ENCODE peak calls at places on chromosomes 12 and 14, in seven cellular contexts. A is A549; M is right lobe of liver; O is heart right ventricle; H is lower lobe of right lung; T is left ventricle myocardium inferior; U is CD8-positive, alpha-beta T cell. P is an unnamed sample. For H3K4me1, the result is how much of the 10 kb centered on the place peaks cover.

GRCh38 chr14:50225067-50225973 is 6.1 kb downstream of the SOS2 start:
- DNase-seq in A (no peak), M (no peak), O (peak), H (no peak), T (no peak), U (no peak), P (peak)

GRCh38 chr14:56145965-56146364 is 27.8 kb downstream of the PELI2 start:
- DNase-seq in A (peak), M (no peak), O (no peak), H (no peak), T (no peak), U (no peak), P (no peak)

GRCh38 chr12:110371408-110372055 is 32.0 kb downstream of the ANAPC7 start:
- DNase-seq in A (no peak), M (no peak), O (no peak), H (peak), T (no peak), U (no peak), P (no peak)

GRCh38 chr12:119341988-119342387 is 7.5 kb downstream of the CCDC60 start:
- DNase-seq in A (no peak), M (no peak), O (no peak), H (no peak), T (no peak), U (no peak), P (no peak)

GRCh38 chr12:119808441-119808840 is 68.7 kb downstream of the CIT start:
- DNase-seq in A (no peak), M (no peak), O (no peak), H (no peak), T (no peak), U (no peak), P (no peak)

GRCh38 chr14:36284971-36285595 is 35.4 kb downstream of the MBIP start:
- DNase-seq in A (no peak), M (no peak), O (no peak), H (no peak), T (no peak), U (no peak), P (no peak)

GRCh38 chr14:92456215-92457017 is 57.2 kb upstream of the RIN3 start:
- DNase-seq in A (peak), M (no peak), O (peak), H (peak), T (peak), U (no peak), P (peak)

GRCh38 chr12:42474391-42474790 is 115.2 kb downstream of the PRICKLE1 start:
- DNase-seq in A (peak), M (no peak), O (no peak), H (no peak), T (no peak), U (no peak), P (no peak)

GRCh38 chr12:54596526-54596946 is 8.1 kb upstream of the PPP1R1A start:
- DNase-seq in A (peak), M (no peak), O (peak), H (peak), T (peak), U (no peak), P (peak)

GRCh38 chr12:109678732-109679131 is 34.9 kb upstream of the FAM222A start:
- DNase-seq in A (no peak), M (no peak), O (no peak), H (no peak), T (no peak), U (no peak), P (no peak)

GRCh38 chr12:90979936-90980335 is 24.8 kb downstream of the EPYC start:
- DNase-seq in A (no peak), M (no peak), O (peak), H (no peak), T (no peak), U (no peak), P (no peak)

GRCh38 chr12:20364501-20364900 is 3.8 kb upstream of the PDE3A start:
- DNase-seq in A (no peak), M (no peak), O (peak), H (no peak), T (no peak), U (no peak), P (no peak)

GRCh38 chr12:5434647-5434968 is 2.7 kb downstream of the NTF3 start:
- DNase-seq in A (no peak), M (no peak), O (no peak), H (no peak), T (no peak), U (peak), P (no peak)

GRCh38 chr14:93089501-93090269 is 26.0 kb downstream of the ITPK1 start:
- DNase-seq in A (no peak), M (no peak), O (no peak), H (no peak), T (no peak), U (no peak), P (no peak)

GRCh38 chr14:79229383-79229875 is 981.9 kb downstream of the DIO2 start:
- DNase-seq in A (no peak), M (no peak), O (no peak), H (no peak), T (no peak), U (no peak), P (no peak)

GRCh38 chr12:85356596-85357385 is 76.8 kb downstream of the ALX1 start:
- DNase-seq in A (no peak), M (no peak), O (no peak), H (no peak), T (no peak), U (no peak), P (no peak)

GRCh38 chr12:75862692-75863471 is 168.7 kb downstream of the PHLDA1 start:
- DNase-seq in A (peak), M (no peak), O (no peak), H (no peak), T (no peak), U (no peak), P (no peak)

GRCh38 chr12:53048780-53049401 is 974 bp upstream of the TNS2 start:
- DNase-seq in A (peak), M (peak), O (peak), H (no peak), T (peak), U (no peak), P (peak)

GRCh38 chr12:112900298-112901145 is 6.2 kb upstream of the OAS1 start:
- DNase-seq in A (peak), M (no peak), O (no peak), H (no peak), T (no peak), U (no peak), P (peak)

GRCh38 chr12:110079477-110080400 is 31.4 kb upstream of the C12orf76 start:
- DNase-seq in A (peak), M (no peak), O (peak), H (peak), T (peak), U (peak), P (peak)

GRCh38 chr12:78802593-78802992 is 62.0 kb upstream of the SYT1 start:
- DNase-seq in A (peak), M (no peak), O (no peak), H (no peak), T (no peak), U (no peak), P (no peak)

GRCh38 chr14:93027810-93028723 is 87.7 kb downstream of the ITPK1 start:
- DNase-seq in A (no peak), M (no peak), O (no peak), H (no peak), T (no peak), U (no peak), P (no peak)

GRCh38 chr14:58738189-58738836 is 100.6 kb downstream of the DACT1 start:
- DNase-seq in A (peak), M (no peak), O (no peak), H (no peak), T (no peak), U (no peak), P (no peak)

GRCh38 chr12:56216461-56216860 is 5.3 kb downstream of the RNF41 start:
- DNase-seq in A (no peak), M (no peak), O (no peak), H (no peak), T (no peak), U (no peak), P (no peak)

GRCh38 chr12:120121766-120122293 is 5.3 kb upstream of the RAB35 start:
- DNase-seq in A (no peak), M (no peak), O (no peak), H (no peak), T (no peak), U (no peak), P (no peak)

GRCh38 chr12:54765652-54766051 is 88.7 kb upstream of the MUCL1 start:
- DNase-seq in A (no peak), M (no peak), O (no peak), H (no peak), T (no peak), U (no peak), P (no peak)

GRCh38 chr12:3718100-3718499 is 34.8 kb downstream of the CRACR2A start:
- DNase-seq in A (no peak), M (peak), O (no peak), H (peak), T (no peak), U (no peak), P (no peak)

GRCh38 chr12:12180575-12180974 is 86.3 kb downstream of the LRP6 start:
- DNase-seq in A (no peak), M (no peak), O (no peak), H (no peak), T (no peak), U (no peak), P (no peak)

GRCh38 chr12:12178545-12178944 is 88.3 kb downstream of the LRP6 start:
- DNase-seq in A (no peak), M (no peak), O (no peak), H (no peak), T (no peak), U (no peak), P (no peak)

GRCh38 chr12:12181516-12181915 is 85.3 kb downstream of the LRP6 start:
- DNase-seq in A (no peak), M (no peak), O (no peak), H (no peak), T (no peak), U (no peak), P (no peak)

GRCh38 chr12:12182926-12183325 is 83.9 kb downstream of the LRP6 start:
- DNase-seq in A (no peak), M (no peak), O (no peak), H (no peak), T (no peak), U (no peak), P (no peak)

GRCh38 chr12:12180136-12180535 is 86.7 kb downstream of the LRP6 start:
- DNase-seq in A (no peak), M (no peak), O (no peak), H (no peak), T (no peak), U (no peak), P (no peak)
- H3K4me3 ChIP-seq in A (no peak), M (no peak), O (no peak), H (no peak), T (no peak), U (no peak), P (no peak)

GRCh38 chr12:105798249-105798835 is 340.4 kb downstream of the NUAK1 start:
- DNase-seq in A (no peak), M (no peak), O (no peak), H (no peak), T (no peak), U (no peak), P (no peak)

GRCh38 chr12:105799103-105799502 is 339.7 kb downstream of the NUAK1 start:
- DNase-seq in A (no peak), M (no peak), O (no peak), H (no peak), T (no peak), U (no peak), P (no peak)

GRCh38 chr12:105793421-105793820 is 345.3 kb downstream of the NUAK1 start:
- DNase-seq in A (no peak), M (no peak), O (no peak), H (no peak), T (no peak), U (no peak), P (no peak)
- H3K4me1 ChIP-seq in A (under half), M (under half), O (under half), H (under half), T (under half), U (under half), P (under half)

DNA sequence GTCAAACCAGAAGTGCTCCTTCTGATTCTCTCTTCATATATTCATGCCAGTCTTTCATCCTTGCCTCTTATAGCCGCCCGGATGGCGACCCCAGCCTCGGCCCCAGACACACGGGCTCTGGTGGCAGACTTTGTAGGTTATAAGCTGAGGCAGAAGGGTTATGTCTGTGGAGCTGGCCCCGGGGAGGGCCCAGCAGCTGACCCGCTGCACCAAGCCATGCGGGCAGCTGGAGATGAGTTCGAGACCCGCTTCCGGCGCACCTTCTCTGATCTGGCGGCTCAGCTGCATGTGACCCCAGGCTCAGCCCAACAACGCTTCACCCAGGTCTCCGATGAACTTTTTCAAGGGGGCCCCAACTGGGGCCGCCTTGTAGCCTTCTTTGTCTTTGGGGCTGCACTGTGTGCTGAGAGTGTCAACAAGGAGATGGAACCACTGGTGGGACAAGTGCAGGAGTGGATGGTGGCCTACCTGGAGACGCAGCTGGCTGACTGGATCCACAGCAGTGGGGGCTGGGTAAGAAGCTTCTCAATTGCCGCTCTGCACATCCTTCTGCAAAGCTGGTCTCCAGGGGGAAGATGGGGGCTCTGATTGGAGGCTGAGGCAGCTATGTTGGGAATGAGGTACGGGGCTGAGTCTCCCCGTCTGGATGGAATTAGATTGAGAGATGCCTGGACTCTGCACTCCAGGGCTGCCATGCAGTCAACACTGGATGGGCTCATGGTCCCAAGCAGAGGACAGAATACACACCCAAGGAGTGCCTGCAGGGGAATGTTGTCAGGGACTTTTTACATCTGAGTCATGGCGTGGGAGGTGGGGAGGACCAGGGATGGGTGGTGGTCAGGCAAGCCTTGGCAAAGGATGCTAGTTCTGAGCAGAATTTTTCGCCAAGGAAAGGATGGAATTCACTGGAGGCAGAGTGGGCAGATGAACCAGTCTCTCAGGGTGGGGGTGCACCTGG is 1.3 kb downstream of the BCL2L2 start:
- DNase-seq in A (peak), M (no peak), O (no peak), H (no peak), T (no peak), U (no peak), P (no peak)
- H3K4me3 ChIP-seq in A (peak), M (peak), O (peak), H (peak), T (peak), U (no peak), P (peak)

GRCh38 chr14:21557084-21557901 is 22.6 kb downstream of the OR10G3 start:
- DNase-seq in A (peak), M (no peak), O (peak), H (peak), T (peak), U (peak), P (peak)

GRCh38 chr14:21558703-21559063 is 21.2 kb downstream of the OR10G3 start:
- DNase-seq in A (no peak), M (no peak), O (no peak), H (no peak), T (no peak), U (no peak), P (no peak)

GRCh38 chr14:21553266-21553665 is 26.6 kb downstream of the OR10G3 start:
- DNase-seq in A (no peak), M (no peak), O (no peak), H (no peak), T (no peak), U (no peak), P (no peak)

DNA sequence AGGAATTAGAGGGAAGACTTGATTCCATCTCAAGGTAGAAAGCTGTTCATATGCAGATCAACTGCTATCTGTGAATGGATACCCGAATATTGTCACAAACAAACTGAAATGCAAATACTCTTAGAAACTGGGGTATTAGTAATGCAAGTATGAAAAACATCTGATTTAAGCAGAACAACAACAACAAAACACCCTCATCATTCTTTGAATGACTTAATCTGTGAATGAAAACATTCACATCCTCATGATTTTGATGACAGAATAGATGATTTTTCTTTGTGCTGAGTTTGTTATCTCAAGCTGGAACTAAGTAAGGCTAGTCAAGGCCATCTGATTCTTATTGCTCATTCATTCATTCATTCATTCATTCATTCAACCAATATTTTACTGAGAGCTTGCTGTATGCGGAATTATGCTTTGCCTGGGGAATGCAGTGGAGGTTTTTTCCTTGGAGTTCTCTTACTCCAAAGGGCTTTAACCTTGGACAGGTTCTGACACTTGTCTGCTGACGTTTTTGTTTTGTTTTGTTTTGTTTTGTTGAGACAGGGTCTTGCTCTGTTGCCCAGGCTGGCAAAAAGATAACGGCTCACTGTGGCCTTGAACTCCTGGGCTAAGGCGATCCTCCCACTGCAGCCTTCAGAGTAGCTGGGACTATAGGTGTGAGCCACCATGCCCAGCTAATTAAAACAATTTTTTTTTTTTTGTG is 23.3 kb downstream of the OR10G3 start:
- DNase-seq in A (no peak), M (no peak), O (no peak), H (no peak), T (no peak), U (no peak), P (no peak)
- H3K4me1 ChIP-seq in A (under half), M (under half), O (under half), H (under half), T (under half), U (under half), P (under half)

DNA sequence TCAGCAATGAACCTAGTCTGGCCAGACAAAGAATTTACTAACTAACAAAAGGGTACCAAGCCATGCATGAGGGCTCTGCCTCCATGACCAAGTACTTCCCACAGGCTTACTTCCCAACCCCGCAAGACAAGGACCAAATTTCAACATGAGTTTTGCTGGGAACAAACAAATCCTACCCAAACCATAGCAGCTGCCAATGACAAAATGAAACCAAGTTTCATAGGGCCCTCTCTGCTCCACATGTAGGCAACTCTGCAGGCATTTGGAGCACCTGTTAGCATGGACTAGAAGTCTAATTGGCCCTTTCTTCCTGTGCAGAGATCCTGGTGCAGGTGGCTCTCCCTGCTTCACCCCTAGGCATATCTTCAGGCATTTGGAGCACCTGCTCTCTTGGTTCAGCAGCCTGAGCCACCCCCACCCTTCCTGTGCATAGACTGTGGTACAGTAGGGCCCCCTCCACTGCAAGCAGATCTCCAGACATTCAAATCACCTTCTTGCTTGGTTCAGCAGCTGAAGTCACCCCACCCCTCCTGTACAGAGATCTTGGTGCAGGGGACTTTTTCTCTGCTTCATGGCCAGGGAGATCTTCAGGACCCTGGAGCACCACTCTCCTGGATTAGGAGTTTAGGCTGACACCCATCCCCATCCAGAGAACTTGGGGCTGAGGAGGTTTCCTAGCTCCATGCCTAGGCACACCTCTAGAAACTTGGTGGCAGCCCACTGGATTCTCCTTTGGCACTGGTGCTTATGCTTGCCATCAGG is 308.7 kb downstream of the RPAP3 start:
- DNase-seq in A (peak), M (no peak), O (no peak), H (no peak), T (no peak), U (peak), P (no peak)
- H3K4me3 ChIP-seq in A (no peak), M (no peak), O (no peak), H (no peak), T (no peak), U (no peak), P (no peak)

DNA sequence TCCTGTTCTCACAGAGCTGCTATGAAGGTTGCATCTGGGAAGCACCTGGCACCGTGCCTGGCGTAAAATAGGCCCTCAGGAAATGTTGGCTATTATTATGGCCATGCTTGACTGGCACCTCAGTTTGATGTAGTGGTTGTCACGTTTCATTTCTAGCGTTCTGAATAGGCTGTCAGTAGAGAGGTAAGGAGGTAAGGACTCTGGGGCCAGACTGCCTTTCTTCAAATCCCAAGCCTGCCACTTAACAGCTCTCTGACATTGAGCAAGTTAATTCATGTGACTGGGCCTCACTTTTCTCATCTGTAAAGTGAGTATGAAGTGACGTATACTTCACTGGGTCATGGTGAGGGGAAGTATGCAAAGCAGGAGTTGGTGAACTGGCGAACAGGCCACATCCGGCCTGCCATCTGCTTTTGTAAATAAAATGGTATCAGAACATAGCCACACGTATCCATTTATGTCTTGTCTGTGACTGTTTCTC is 196.2 kb downstream of the CACNA1C start:
- DNase-seq in A (no peak), M (no peak), O (no peak), H (no peak), T (peak), U (no peak), P (no peak)
- H3K4me1 ChIP-seq in A (under half), M (under half), O (half or more), H (under half), T (half or more), U (under half), P (under half)

P was measured in testis.